ENCODE peak calls at places on chromosomes 12 and 14, in six cellular contexts. C is amniotic epithelial cell; U is nucleus accumbens; D is activated naive CD4-positive, alpha-beta T cell treated with anti-CD3 and anti-CD28 coated beads for 36 hours; I is ELR; E is bronchial epithelial cell. B is an unnamed sample.

GRCh38 chr12:112252184-112252583 is 126.8 kb downstream of the TRAFD1 start:
- DNase-seq in U (no peak), E (peak; percentile 73), C (peak; percentile 76), D (no peak), I (no peak), B (peak; percentile 30)

GRCh38 chr12:28963554-28963953 is 185.5 kb upstream of the FAR2 start:
- DNase-seq in C (peak; percentile 70), E (peak; percentile 63), D (no peak), I (peak; percentile 18), U (no peak), B (peak; percentile 49)

GRCh38 chr12:122080149-122081107 is 1.9 kb downstream of the MLXIP start:
- DNase-seq in U (peak; percentile 28), D (peak; percentile 55), I (peak; percentile 91), E (peak; percentile 92), C (peak; percentile 92), B (peak; percentile 92)

GRCh38 chr12:132685400-132685799 is 1.7 kb downstream of the POLE start:
- DNase-seq in U (no peak), C (no peak), I (no peak), E (no peak), D (no peak), B (no peak)

GRCh38 chr12:82745062-82745461 is 58.4 kb downstream of the TMTC2 start:
- DNase-seq in C (no peak), U (no peak), E (no peak), I (no peak), D (no peak), B (no peak)

GRCh38 chr14:21068521-21069387 is 1.4 kb upstream of the ARHGEF40 start:
- DNase-seq in D (peak; percentile 65), I (peak; percentile 74), E (peak; percentile 35), U (peak; percentile 22), C (peak; percentile 39), B (peak; percentile 64)

GRCh38 chr12:52605542-52605941 is 4.3 kb upstream of the KRT72 start:
- DNase-seq in E (no peak), I (no peak), C (no peak), U (no peak), D (peak; percentile 28), B (no peak)

GRCh38 chr14:73567365-73567764 is 1.6 kb upstream of the ACOT2 start:
- DNase-seq in E (no peak), C (no peak), U (no peak), I (no peak), D (no peak), B (no peak)

GRCh38 chr14:92657457-92658142 is 90.8 kb downstream of the LGMN start:
- DNase-seq in C (no peak), I (no peak), D (no peak), E (no peak), U (no peak), B (no peak)